ENCODE peak calls at places on chromosomes 4 and X, in eight cellular contexts. T, K, G, V, N, C, W and D are unnamed samples.

GRCh38 chr4:61446957-61447356 is 246.8 kb downstream of the ADGRL3 start:
- DNase-seq in N (no peak), G (no peak), K (no peak), C (no peak), T (no peak), V (no peak), W (no peak), D (no peak)

GRCh38 chrX:23704673-23705206 is 37.4 kb downstream of the PRDX4 start:
- DNase-seq in W (no peak), C (no peak), T (no peak), V (no peak), K (no peak), G (no peak), N (no peak), D (no peak)

GRCh38 chrX:68045008-68045577 is 388.2 kb downstream of the OPHN1 start:
- DNase-seq in N (no peak), W (no peak), G (no peak), V (no peak), K (no peak), T (no peak), C (no peak), D (no peak)

GRCh38 chr4:185201983-185202962 is 1.5 kb downstream of the CFAP97 start:
- DNase-seq in T (no peak), G (peak), K (no peak), W (no peak), N (no peak), V (no peak), C (peak), D (no peak)

GRCh38 chr4:144355809-144356757 is 215.6 kb upstream of the GYPA start:
- DNase-seq in W (no peak), G (no peak), C (peak), V (peak), N (peak), T (peak), K (peak), D (no peak)

GRCh38 chr4:146654976-146655761 is 16.5 kb downstream of the POU4F2 start:
- DNase-seq in C (peak), K (peak), N (no peak), W (no peak), V (no peak), T (no peak), G (no peak), D (no peak)

GRCh38 chr4:80197601-80198444 is 520 bp downstream of the PRDM8 start:
- DNase-seq in K (peak), T (no peak), N (no peak), G (no peak), V (no peak), W (no peak), C (no peak), D (no peak)

GRCh38 chrX:2967998-2968909 is 38.1 kb upstream of the ARSH start:
- DNase-seq in G (no peak), T (peak), K (peak), N (no peak), C (peak), V (peak), W (peak), D (peak)